ENCODE peak calls at places on chromosome 21, in four cellular contexts. T, P, M and J are unnamed samples.

GRCh38 chr21:42937960-42938580 is 12.6 kb upstream of the ERVH48-1 start:
- DNase-seq in T (no peak), M (no peak), P (no peak), J (no peak)

GRCh38 chr21:36792505-36792967 is 93.6 kb downstream of the SIM2 start:
- DNase-seq in M (peak), T (no peak), P (peak), J (peak)

GRCh38 chr21:34205811-34206635 is 132.6 kb downstream of the MRPS6 start:
- DNase-seq in P (no peak), M (no peak), T (no peak), J (no peak)

GRCh38 chr21:30152792-30153191 is 13.8 kb downstream of the CLDN17 start:
- DNase-seq in T (no peak), M (no peak), P (no peak), J (peak)

GRCh38 chr21:16605588-16605987 is 875.8 kb downstream of the USP25 start:
- DNase-seq in M (no peak), T (no peak), P (no peak), J (no peak)

GRCh38 chr21:41847066-41847804 is 31.9 kb downstream of the PRDM15 start:
- DNase-seq in M (peak), P (no peak), T (no peak), J (no peak)

GRCh38 chr21:37000381-37000780 is 6.1 kb upstream of the RIPPLY3 start:
- DNase-seq in M (no peak), P (no peak), T (no peak), J (no peak)

GRCh38 chr21:29487154-29487553 is 188.4 kb downstream of the BACH1 start:
- DNase-seq in P (no peak), M (no peak), T (no peak), J (no peak)

GRCh38 chr21:15053531-15053930 is 11.3 kb downstream of the NRIP1 start:
- DNase-seq in P (no peak), T (no peak), M (no peak), J (no peak)

GRCh38 chr21:14762734-14763694 is 216.9 kb upstream of the SAMSN1 start:
- DNase-seq in M (no peak), T (no peak), P (no peak), J (no peak)

GRCh38 chr21:18608226-18608625 is 204.6 kb upstream of the TMPRSS15 start:
- DNase-seq in T (no peak), M (no peak), P (no peak), J (no peak)

GRCh38 chr21:42983102-42983501 is 8.7 kb downstream of the PKNOX1 start:
- DNase-seq in M (peak), P (no peak), T (no peak), J (no peak)

GRCh38 chr21:33394260-33394659 is 9.0 kb upstream of the IFNGR2 start:
- DNase-seq in T (no peak), P (no peak), M (no peak), J (peak)

GRCh38 chr21:43281661-43282357 is 113.0 kb downstream of the CRYAA start:
- DNase-seq in T (no peak), P (no peak), M (no peak), J (no peak)

DNA sequence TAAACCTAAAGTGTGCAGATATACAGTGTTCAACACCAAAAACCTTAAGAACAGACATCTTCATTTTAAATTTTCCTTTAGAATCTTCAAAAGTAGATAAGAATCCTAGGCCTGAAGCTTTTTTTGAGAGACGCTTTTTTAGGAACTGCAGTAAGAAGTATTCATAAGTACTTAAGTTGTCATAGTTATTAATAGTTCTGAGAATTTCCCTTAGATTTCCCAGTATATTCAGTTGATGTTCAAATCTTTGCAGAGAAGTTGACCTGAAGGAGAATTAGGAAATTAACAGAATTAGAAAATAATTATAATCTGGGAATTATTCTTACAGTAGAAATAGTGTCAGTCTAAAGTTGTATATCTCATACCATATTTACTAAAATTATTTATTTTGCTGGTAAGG is 150.3 kb downstream of the NCAM2 start:
- DNase-seq in T (no peak), M (no peak), P (no peak), J (no peak)
- H3K4me3 ChIP-seq in T (no peak), M (no peak), P (no peak), J (no peak)

GRCh38 chr21:21973806-21974205 is 975.6 kb downstream of the NCAM2 start:
- DNase-seq in P (no peak), M (no peak), T (no peak), J (no peak)
- TF ChIP-seq CTCF in P (no peak), M (no peak), T (no peak), J (no peak)

GRCh38 chr21:44703731-44704635 is 7.0 kb downstream of the KRTAP10-12 start:
- DNase-seq in M (no peak), T (no peak), P (no peak), J (no peak)
- H3K4me3 ChIP-seq in M (no peak), T (no peak), P (no peak), J (no peak)

GRCh38 chr21:45509566-45510465 is 32.4 kb downstream of the SLC19A1 start:
- DNase-seq in M (no peak), P (no peak), T (no peak), J (no peak)
- TF ChIP-seq CTCF in M (no peak), P (no peak), T (no peak), J (no peak)